ENCODE peak calls at places on chromosomes 12 and 14, in nine cellular contexts. K is aorta; H is right atrium auricular region; F is cardiac muscle cell; Q is mesendoderm; Z is transverse colon; U is CD4-positive, alpha-beta memory T cell; O is MM.1S; W is K562. V is an unnamed sample.

GRCh38 chr14:73829526-73830431 is 21.9 kb upstream of the PTGR2 start:
- DNase-seq in K (no peak), H (peak; percentile 70), F (no peak), Q (no peak), Z (no peak), U (peak; percentile 9), O (no peak), W (peak; percentile 69), V (no peak)

GRCh38 chr12:48758186-48758585 is 30.7 kb downstream of the ADCY6 start:
- DNase-seq in K (no peak), H (no peak), F (no peak), Q (no peak), Z (no peak), U (no peak), O (no peak), W (no peak), V (no peak)

GRCh38 chr14:96122496-96122895 is 82.1 kb upstream of the BDKRB2 start:
- DNase-seq in K (no peak), H (peak; percentile 28), F (no peak), Q (peak; percentile 35), Z (no peak), U (no peak), O (no peak), W (no peak), V (no peak)

GRCh38 chr12:2775431-2775830 is 19.3 kb upstream of the FKBP4 start:
- DNase-seq in K (no peak), H (no peak), F (no peak), Q (no peak), Z (no peak), U (no peak), O (no peak), W (no peak), V (no peak)

GRCh38 chr14:23827100-23827892 is 126.3 kb upstream of the DHRS4 start:
- DNase-seq in K (no peak), H (no peak), F (no peak), Q (no peak), Z (no peak), U (no peak), O (no peak), W (no peak), V (no peak)

GRCh38 chr14:25011095-25011494 is 38.9 kb downstream of the STXBP6 start:
- DNase-seq in K (no peak), H (no peak), F (no peak), Q (no peak), Z (no peak), U (no peak), O (no peak), W (no peak), V (no peak)

GRCh38 chr14:22822619-22823551 is 6.8 kb upstream of the MRPL52 start:
- DNase-seq in K (peak; percentile 94), H (peak; percentile 86), F (peak; percentile 90), Q (peak; percentile 99), Z (peak; percentile 81), U (peak; percentile 63), O (peak; percentile 41), W (peak; percentile 87), V (peak; percentile 93)

GRCh38 chr12:117188961-117189724 is 1.1 kb downstream of the FBXO21 start:
- DNase-seq in K (no peak), H (no peak), F (no peak), Q (peak; percentile 66), Z (no peak), U (no peak), O (no peak), W (no peak), V (no peak)

GRCh38 chr12:78261901-78262300 is 431.2 kb downstream of the NAV3 start:
- DNase-seq in K (no peak), H (no peak), F (no peak), Q (no peak), Z (no peak), U (no peak), O (no peak), W (no peak), V (no peak)

GRCh38 chr14:74684444-74684843 is 28.4 kb downstream of the AREL1 start:
- DNase-seq in K (no peak), H (no peak), F (no peak), Q (no peak), Z (no peak), U (no peak), O (no peak), W (no peak), V (no peak)

GRCh38 chr12:19052689-19053088 is 76.8 kb upstream of the PLEKHA5 start:
- DNase-seq in K (no peak), H (no peak), F (no peak), Q (no peak), Z (no peak), U (no peak), O (no peak), W (no peak), V (no peak)

GRCh38 chr12:111783046-111783445 is 16.3 kb downstream of the ALDH2 start:
- DNase-seq in K (no peak), H (no peak), F (no peak), Q (no peak), Z (no peak), U (no peak), O (no peak), W (no peak), V (no peak)

GRCh38 chr12:111780615-111781014 is 13.9 kb downstream of the ALDH2 start:
- DNase-seq in K (no peak), H (no peak), F (no peak), Q (no peak), Z (peak; percentile 74), U (no peak), O (no peak), W (no peak), V (no peak)

GRCh38 chr12:111780166-111780565 is 13.4 kb downstream of the ALDH2 start:
- DNase-seq in K (no peak), H (no peak), F (no peak), Q (no peak), Z (peak; percentile 62), U (no peak), O (no peak), W (no peak), V (no peak)

GRCh38 chr12:111777345-111778045 is 10.8 kb downstream of the ALDH2 start:
- DNase-seq in K (no peak), H (no peak), F (no peak), Q (no peak), Z (peak; percentile 82), U (no peak), O (no peak), W (no peak), V (no peak)

DNA sequence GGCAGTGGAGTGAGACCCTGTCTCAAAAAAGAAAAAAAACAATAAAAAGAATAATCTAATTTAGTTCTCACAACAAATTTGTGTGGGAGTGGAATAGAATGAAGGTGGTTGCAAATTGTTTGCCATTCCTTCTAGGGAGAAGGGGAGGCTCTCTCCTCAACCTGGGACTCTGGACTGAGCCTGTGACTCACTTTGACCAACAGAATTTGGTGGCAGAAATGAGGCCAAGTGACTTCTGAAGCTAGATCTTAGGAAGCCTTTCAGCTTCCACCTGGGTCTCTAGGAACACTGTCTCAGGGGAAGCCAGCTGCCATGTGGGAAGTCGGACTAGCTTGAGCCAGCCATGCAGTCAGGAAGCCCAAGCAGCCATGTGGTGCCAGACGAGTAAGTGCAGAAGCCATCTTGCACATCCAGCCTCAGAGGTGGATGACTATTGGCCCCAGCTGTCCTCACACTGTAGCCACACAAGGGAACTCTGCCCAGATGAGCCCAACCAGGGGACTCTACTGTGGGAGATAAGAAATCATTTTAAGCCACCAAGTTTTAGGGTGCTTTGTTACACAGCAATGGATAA is 14.4 kb downstream of the ALDH2 start:
- DNase-seq in K (no peak), H (no peak), F (no peak), Q (no peak), Z (no peak), U (no peak), O (no peak), W (no peak), V (no peak)
- H3K27ac ChIP-seq in K (no peak overlapping the region), H (no peak overlapping the region), F (no peak overlapping the region), Q (no peak overlapping the region), Z (peak overlapping the region; percentile 93), U (no peak overlapping the region), O (no peak overlapping the region), W (no peak overlapping the region), V (no peak overlapping the region)

DNA sequence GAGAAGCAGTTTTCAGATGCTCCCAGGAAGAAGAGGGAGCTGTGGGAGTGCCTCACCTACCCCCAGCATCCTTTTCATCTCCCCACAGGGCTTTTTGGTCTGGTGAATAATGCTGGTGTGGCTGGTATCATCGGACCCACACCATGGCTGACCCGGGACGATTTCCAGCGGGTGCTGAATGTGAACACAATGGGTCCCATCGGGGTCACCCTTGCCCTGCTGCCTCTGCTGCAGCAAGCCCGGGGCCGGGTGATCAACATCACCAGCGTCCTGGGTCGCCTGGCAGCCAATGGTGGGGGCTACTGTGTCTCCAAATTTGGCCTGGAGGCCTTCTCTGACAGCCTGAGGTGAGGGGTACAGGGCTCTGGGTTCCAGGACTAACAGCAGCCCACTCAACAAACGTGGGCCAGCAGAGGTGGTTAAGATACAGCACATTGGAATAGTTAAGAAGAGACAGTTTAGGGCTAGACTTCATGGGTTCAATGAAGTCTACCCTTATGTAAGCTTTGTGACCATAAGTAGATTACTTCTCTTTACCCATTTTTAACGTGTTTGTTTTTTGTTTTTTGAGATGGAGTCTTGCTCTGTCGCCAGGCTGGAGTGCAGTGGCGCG is 1.5 kb downstream of the RDH5 start:
- DNase-seq in K (peak; percentile 80), H (no peak), F (no peak), Q (no peak), Z (no peak), U (no peak), O (no peak), W (no peak), V (no peak)
- H3K4me1 ChIP-seq in K (no peaks in the 10 kb centered on the region), H (no peaks in the 10 kb centered on the region), F (peaks cover 3% of the 10 kb centered on the region), Q (peaks cover 14% of the 10 kb centered on the region), Z (peaks cover 56% of the 10 kb centered on the region), U (peaks cover 29% of the 10 kb centered on the region), O (peaks cover 9% of the 10 kb centered on the region), W (peaks cover 25% of the 10 kb centered on the region), V (peaks cover 11% of the 10 kb centered on the region)

DNA sequence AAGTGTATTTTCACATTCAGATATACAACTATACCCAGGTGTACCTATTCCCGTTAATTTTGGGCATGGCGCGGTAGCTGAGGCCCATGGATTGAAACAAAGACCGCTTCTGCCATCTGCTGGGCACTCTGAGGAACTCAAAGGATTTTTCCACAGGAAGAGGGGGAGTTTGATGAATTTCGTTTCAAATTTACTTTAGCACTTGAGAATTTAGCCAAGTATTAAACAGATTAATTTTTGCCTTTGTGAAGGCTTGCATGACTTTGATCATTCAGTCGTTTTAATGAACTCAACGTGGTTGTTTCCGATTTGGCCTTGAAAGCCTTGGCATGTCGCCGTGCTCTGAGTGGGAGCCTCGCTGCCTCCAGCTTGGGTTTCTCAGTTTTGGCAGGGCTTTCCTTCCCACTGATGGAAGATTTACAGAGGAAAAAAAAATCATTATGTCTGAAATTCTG is 153.2 kb upstream of the DDHD1 start:
- DNase-seq in K (peak; percentile 79), H (no peak), F (peak; percentile 59), Q (peak; percentile 60), Z (peak; percentile 22), U (peak; percentile 16), O (peak; percentile 18), W (peak; percentile 30), V (peak; percentile 27)
- H3K4me3 ChIP-seq in K (peak overlapping the region; percentile 51), H (peak overlapping the region; percentile 33), F (no peak overlapping the region), Q (no peak overlapping the region), Z (peak overlapping the region; percentile 12), U (no peak overlapping the region), O (no peak overlapping the region), W (no peak overlapping the region), V (no peak overlapping the region)

DNA sequence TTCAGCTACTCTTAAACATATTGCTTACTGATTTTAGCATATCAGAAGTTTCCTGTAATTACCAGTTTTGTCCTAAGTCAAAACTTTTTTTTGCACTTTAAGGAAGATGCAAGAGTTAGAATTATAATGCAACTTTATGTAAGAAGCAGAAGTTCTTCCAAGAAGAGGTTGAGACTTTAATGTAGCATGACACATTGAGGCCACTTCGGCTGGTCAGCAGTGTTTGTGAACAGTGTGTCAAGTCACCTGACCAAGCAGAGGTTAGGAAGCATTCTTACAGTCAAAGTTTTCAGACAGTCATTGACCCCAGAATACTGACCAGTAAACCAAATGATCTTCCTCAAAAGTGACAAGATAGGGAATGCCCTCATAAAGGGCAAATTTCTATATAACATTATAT is 15.2 kb downstream of the FGFR1OP2 start:
- DNase-seq in K (no peak), H (peak; percentile 60), F (peak; percentile 35), Q (no peak), Z (no peak), U (no peak), O (no peak), W (peak; percentile 58), V (no peak)
- H3K27ac ChIP-seq in K (no peak overlapping the region), H (no peak overlapping the region), F (peak overlapping the region; percentile 11), Q (no peak overlapping the region), Z (no peak overlapping the region), U (no peak overlapping the region), O (no peak overlapping the region), W (peak overlapping the region; percentile 34), V (no peak overlapping the region)